ENCODE peak calls at places on chromosomes 3 and 15, in eight cellular contexts. One of them, this sample, is unnamed.

GRCh38 chr3:123076496-123077418 is 9.9 kb downstream of the PDIA5 start:
- DNase-seq in stimulated activated CD8-positive, alpha-beta memory T cell treated with anti-CD3 and anti-CD28 coated beads, Interleukin-15, amount 100 ng/mL, for 24 hours: no peak
- DNase-seq in effector memory CD4-positive, alpha-beta T cell: no peak
- DNase-seq in RWPE1: no peak
- DNase-seq in EH: no peak
- DNase-seq in stomach: peak; percentile 91
- DNase-seq in T-helper 17 cell: no peak
- DNase-seq in SJSA1: no peak
- DNase-seq in this sample: no peak

GRCh38 chr3:50472958-50473357 is 30.5 kb downstream of the CACNA2D2 start:
- DNase-seq in stimulated activated CD8-positive, alpha-beta memory T cell treated with anti-CD3 and anti-CD28 coated beads, Interleukin-15, amount 100 ng/mL, for 24 hours: no peak
- DNase-seq in effector memory CD4-positive, alpha-beta T cell: peak; percentile 10
- DNase-seq in RWPE1: no peak
- DNase-seq in EH: no peak
- DNase-seq in stomach: no peak
- DNase-seq in T-helper 17 cell: no peak
- DNase-seq in SJSA1: no peak
- DNase-seq in this sample: no peak

GRCh38 chr3:186472466-186473008 is 71.6 kb downstream of the CRYGS start:
- DNase-seq in stimulated activated CD8-positive, alpha-beta memory T cell treated with anti-CD3 and anti-CD28 coated beads, Interleukin-15, amount 100 ng/mL, for 24 hours: no peak
- DNase-seq in effector memory CD4-positive, alpha-beta T cell: no peak
- DNase-seq in RWPE1: no peak
- DNase-seq in EH: no peak
- DNase-seq in stomach: no peak
- DNase-seq in T-helper 17 cell: no peak
- DNase-seq in SJSA1: no peak
- DNase-seq in this sample: no peak

GRCh38 chr3:82462977-82463376 is 701.5 kb upstream of the GBE1 start:
- DNase-seq in stimulated activated CD8-positive, alpha-beta memory T cell treated with anti-CD3 and anti-CD28 coated beads, Interleukin-15, amount 100 ng/mL, for 24 hours: no peak
- DNase-seq in effector memory CD4-positive, alpha-beta T cell: no peak
- DNase-seq in RWPE1: no peak
- DNase-seq in EH: no peak
- DNase-seq in stomach: no peak
- DNase-seq in T-helper 17 cell: no peak
- DNase-seq in SJSA1: no peak
- DNase-seq in this sample: no peak

GRCh38 chr15:45918839-45919238 is 284.0 kb downstream of the SQOR start:
- DNase-seq in stimulated activated CD8-positive, alpha-beta memory T cell treated with anti-CD3 and anti-CD28 coated beads, Interleukin-15, amount 100 ng/mL, for 24 hours: no peak
- DNase-seq in effector memory CD4-positive, alpha-beta T cell: no peak
- DNase-seq in RWPE1: no peak
- DNase-seq in EH: no peak
- DNase-seq in stomach: no peak
- DNase-seq in T-helper 17 cell: no peak
- DNase-seq in SJSA1: peak; percentile 42
- DNase-seq in this sample: no peak

GRCh38 chr3:146142757-146143156 is 18.2 kb downstream of the PLOD2 start:
- DNase-seq in stimulated activated CD8-positive, alpha-beta memory T cell treated with anti-CD3 and anti-CD28 coated beads, Interleukin-15, amount 100 ng/mL, for 24 hours: no peak
- DNase-seq in effector memory CD4-positive, alpha-beta T cell: no peak
- DNase-seq in RWPE1: no peak
- DNase-seq in EH: peak; percentile 65
- DNase-seq in stomach: no peak
- DNase-seq in T-helper 17 cell: no peak
- DNase-seq in SJSA1: peak; percentile 50
- DNase-seq in this sample: no peak

GRCh38 chr3:197501496-197501878 is 54.3 kb downstream of the BDH1 start:
- DNase-seq in stimulated activated CD8-positive, alpha-beta memory T cell treated with anti-CD3 and anti-CD28 coated beads, Interleukin-15, amount 100 ng/mL, for 24 hours: no peak
- DNase-seq in effector memory CD4-positive, alpha-beta T cell: no peak
- DNase-seq in RWPE1: peak; percentile 48
- DNase-seq in EH: peak; percentile 60
- DNase-seq in stomach: no peak
- DNase-seq in T-helper 17 cell: no peak
- DNase-seq in SJSA1: no peak
- DNase-seq in this sample: no peak

GRCh38 chr3:141331370-141332318 is 36.7 kb upstream of the ZBTB38 start:
- DNase-seq in stimulated activated CD8-positive, alpha-beta memory T cell treated with anti-CD3 and anti-CD28 coated beads, Interleukin-15, amount 100 ng/mL, for 24 hours: no peak
- DNase-seq in effector memory CD4-positive, alpha-beta T cell: no peak
- DNase-seq in RWPE1: peak; percentile 59
- DNase-seq in EH: peak; percentile 100
- DNase-seq in stomach: no peak
- DNase-seq in T-helper 17 cell: no peak
- DNase-seq in SJSA1: peak; percentile 65
- DNase-seq in this sample: peak; percentile 98

GRCh38 chr15:43954181-43954621 is 127.4 kb downstream of the WDR76 start:
- DNase-seq in stimulated activated CD8-positive, alpha-beta memory T cell treated with anti-CD3 and anti-CD28 coated beads, Interleukin-15, amount 100 ng/mL, for 24 hours: no peak
- DNase-seq in effector memory CD4-positive, alpha-beta T cell: no peak
- DNase-seq in RWPE1: no peak
- DNase-seq in EH: peak; percentile 18
- DNase-seq in stomach: no peak
- DNase-seq in T-helper 17 cell: no peak
- DNase-seq in SJSA1: peak; percentile 40
- DNase-seq in this sample: no peak

GRCh38 chr15:36294359-36294758 is 285.1 kb upstream of the CDIN1 start:
- DNase-seq in stimulated activated CD8-positive, alpha-beta memory T cell treated with anti-CD3 and anti-CD28 coated beads, Interleukin-15, amount 100 ng/mL, for 24 hours: no peak
- DNase-seq in effector memory CD4-positive, alpha-beta T cell: no peak
- DNase-seq in RWPE1: no peak
- DNase-seq in EH: peak; percentile 33
- DNase-seq in stomach: no peak
- DNase-seq in T-helper 17 cell: no peak
- DNase-seq in SJSA1: no peak
- DNase-seq in this sample: no peak

GRCh38 chr3:32460031-32460749 is 42.5 kb downstream of the CMTM6 start:
- DNase-seq in stimulated activated CD8-positive, alpha-beta memory T cell treated with anti-CD3 and anti-CD28 coated beads, Interleukin-15, amount 100 ng/mL, for 24 hours: no peak
- DNase-seq in effector memory CD4-positive, alpha-beta T cell: peak; percentile 79
- DNase-seq in RWPE1: no peak
- DNase-seq in EH: no peak
- DNase-seq in stomach: no peak
- DNase-seq in T-helper 17 cell: peak; percentile 73
- DNase-seq in SJSA1: peak; percentile 55
- DNase-seq in this sample: no peak

GRCh38 chr3:34842706-34843478 is 796.4 kb upstream of the ARPP21 start:
- DNase-seq in stimulated activated CD8-positive, alpha-beta memory T cell treated with anti-CD3 and anti-CD28 coated beads, Interleukin-15, amount 100 ng/mL, for 24 hours: no peak
- DNase-seq in effector memory CD4-positive, alpha-beta T cell: no peak
- DNase-seq in RWPE1: no peak
- DNase-seq in EH: peak; percentile 21
- DNase-seq in stomach: no peak
- DNase-seq in T-helper 17 cell: no peak
- DNase-seq in SJSA1: no peak
- DNase-seq in this sample: no peak

GRCh38 chr3:128984596-128984995 is 9.3 kb downstream of the CFAP92 start:
- DNase-seq in stimulated activated CD8-positive, alpha-beta memory T cell treated with anti-CD3 and anti-CD28 coated beads, Interleukin-15, amount 100 ng/mL, for 24 hours: no peak
- DNase-seq in effector memory CD4-positive, alpha-beta T cell: no peak
- DNase-seq in RWPE1: peak; percentile 87
- DNase-seq in EH: no peak
- DNase-seq in stomach: no peak
- DNase-seq in T-helper 17 cell: no peak
- DNase-seq in SJSA1: no peak
- DNase-seq in this sample: no peak

GRCh38 chr15:90388462-90389182 is 580 bp downstream of the IQGAP1 start:
- DNase-seq in stimulated activated CD8-positive, alpha-beta memory T cell treated with anti-CD3 and anti-CD28 coated beads, Interleukin-15, amount 100 ng/mL, for 24 hours: no peak
- DNase-seq in effector memory CD4-positive, alpha-beta T cell: peak; percentile 35
- DNase-seq in RWPE1: peak; percentile 63
- DNase-seq in EH: peak; percentile 76
- DNase-seq in stomach: peak; percentile 58
- DNase-seq in T-helper 17 cell: peak; percentile 41
- DNase-seq in SJSA1: peak; percentile 77
- DNase-seq in this sample: no peak

GRCh38 chr15:73826711-73827243 is 46.6 kb upstream of the TBC1D21 start:
- DNase-seq in stimulated activated CD8-positive, alpha-beta memory T cell treated with anti-CD3 and anti-CD28 coated beads, Interleukin-15, amount 100 ng/mL, for 24 hours: no peak
- DNase-seq in effector memory CD4-positive, alpha-beta T cell: no peak
- DNase-seq in RWPE1: peak; percentile 18
- DNase-seq in EH: no peak
- DNase-seq in stomach: no peak
- DNase-seq in T-helper 17 cell: no peak
- DNase-seq in SJSA1: no peak
- DNase-seq in this sample: no peak

GRCh38 chr3:156172536-156172935 is 52.2 kb downstream of the KCNAB1 start:
- DNase-seq in stimulated activated CD8-positive, alpha-beta memory T cell treated with anti-CD3 and anti-CD28 coated beads, Interleukin-15, amount 100 ng/mL, for 24 hours: no peak
- DNase-seq in effector memory CD4-positive, alpha-beta T cell: no peak
- DNase-seq in RWPE1: no peak
- DNase-seq in EH: no peak
- DNase-seq in stomach: no peak
- DNase-seq in T-helper 17 cell: no peak
- DNase-seq in SJSA1: no peak
- DNase-seq in this sample: no peak

GRCh38 chr3:23735575-23736326 is 70.0 kb upstream of the UBE2E1 start:
- DNase-seq in stimulated activated CD8-positive, alpha-beta memory T cell treated with anti-CD3 and anti-CD28 coated beads, Interleukin-15, amount 100 ng/mL, for 24 hours: no peak
- DNase-seq in effector memory CD4-positive, alpha-beta T cell: no peak
- DNase-seq in RWPE1: no peak
- DNase-seq in EH: no peak
- DNase-seq in stomach: no peak
- DNase-seq in T-helper 17 cell: no peak
- DNase-seq in SJSA1: no peak
- DNase-seq in this sample: no peak

This sample was measured in non-pigmented ciliary epithelial cell.